ENCODE peak calls at places on chromosomes 16 and 17, in eight cellular contexts. P is K562, Y is activated T-cell treated with anti-CD3 and anti-CD28 coated beads for 1 hour, G is MCF 10A, W is cardiac fibroblast, I is GM23248, B is transverse colon, X is left cardiac atrium. E is an unnamed sample.

GRCh38 chr17:71084219-71084618 is 914.9 kb downstream of the KCNJ2 start:
- DNase-seq in P (peak; percentile 13), Y (no peak), G (peak; percentile 76), W (peak; percentile 45), I (peak; percentile 35), B (peak; percentile 46), X (peak; percentile 17), E (peak; percentile 29)

GRCh38 chr16:15703029-15703736 is 53.1 kb downstream of the NDE1 start:
- DNase-seq in P (no peak), Y (no peak), G (no peak), W (no peak), I (no peak), B (no peak), X (no peak), E (no peak)

GRCh38 chr17:74373838-74374606 is 6.7 kb downstream of the GPR142 start:
- DNase-seq in P (no peak), Y (no peak), G (no peak), W (no peak), I (no peak), B (peak; percentile 70), X (no peak), E (no peak)

GRCh38 chr16:58551496-58551895 is 36.2 kb downstream of the SETD6 start:
- DNase-seq in P (no peak), Y (no peak), G (no peak), W (peak; percentile 9), I (peak; percentile 22), B (no peak), X (peak; percentile 43), E (no peak)

GRCh38 chr17:43337684-43338428 is 60.9 kb upstream of the ARL4D start:
- DNase-seq in P (no peak), Y (no peak), G (no peak), W (no peak), I (no peak), B (no peak), X (no peak), E (no peak)

GRCh38 chr17:29977836-29978235 is 36.4 kb downstream of the EFCAB5 start:
- DNase-seq in P (no peak), Y (no peak), G (peak; percentile 57), W (peak; percentile 69), I (peak; percentile 90), B (no peak), X (no peak), E (peak; percentile 58)

GRCh38 chr16:79380990-79381389 is 219.5 kb downstream of the MAF start:
- DNase-seq in P (no peak), Y (no peak), G (no peak), W (no peak), I (no peak), B (no peak), X (no peak), E (peak; percentile 81)

GRCh38 chr17:77068915-77069314 is 71.9 kb upstream of the SEC14L1 start:
- DNase-seq in P (no peak), Y (no peak), G (no peak), W (no peak), I (peak; percentile 14), B (no peak), X (no peak), E (no peak)

GRCh38 chr17:44765965-44766364 is 7.2 kb downstream of the ADAM11 start:
- DNase-seq in P (no peak), Y (no peak), G (no peak), W (no peak), I (no peak), B (no peak), X (no peak), E (no peak)

GRCh38 chr17:45108595-45109521 is 23.5 kb downstream of the PLCD3 start:
- DNase-seq in P (no peak), Y (no peak), G (peak; percentile 29), W (no peak), I (no peak), B (peak; percentile 39), X (no peak), E (no peak)

GRCh38 chr17:16342979-16343378 is 10.3 kb downstream of the CENPV start:
- DNase-seq in P (no peak), Y (no peak), G (no peak), W (peak; percentile 75), I (peak; percentile 70), B (no peak), X (no peak), E (no peak)

GRCh38 chr16:67190448-67191399 is 788 bp upstream of the EXOC3L1 start:
- DNase-seq in P (peak; percentile 73), Y (no peak), G (no peak), W (no peak), I (no peak), B (no peak), X (no peak), E (no peak)

GRCh38 chr16:23678430-23679273 is at the start of gene PLK1:
- DNase-seq in P (peak; percentile 94), Y (peak; percentile 54), G (peak; percentile 94), W (peak; percentile 80), I (peak; percentile 97), B (peak; percentile 83), X (peak; percentile 78), E (peak; percentile 79)

GRCh38 chr16:7270006-7270405 is 62.6 kb upstream of the RBFOX1 start:
- DNase-seq in P (no peak), Y (no peak), G (no peak), W (no peak), I (no peak), B (no peak), X (no peak), E (no peak)

GRCh38 chr16:46854846-46855245 is 23.9 kb upstream of the C16orf87 start:
- DNase-seq in P (no peak), Y (no peak), G (no peak), W (no peak), I (no peak), B (no peak), X (no peak), E (no peak)

GRCh38 chr16:7057458-7057857 is 275.2 kb upstream of the RBFOX1 start:
- DNase-seq in P (no peak), Y (no peak), G (no peak), W (no peak), I (no peak), B (no peak), X (no peak), E (no peak)

GRCh38 chr17:47721725-47722124 is 11.3 kb upstream of the TBX21 start:
- DNase-seq in P (no peak), Y (no peak), G (no peak), W (no peak), I (no peak), B (no peak), X (no peak), E (no peak)

GRCh38 chr17:66983414-66984021 is 19.0 kb downstream of the CACNG4 start:
- DNase-seq in P (no peak), Y (no peak), G (peak; percentile 50), W (no peak), I (no peak), B (no peak), X (no peak), E (no peak)

GRCh38 chr17:21678451-21679081 is 13.8 kb upstream of the KCNJ18 start:
- DNase-seq in P (peak; percentile 73), Y (no peak), G (no peak), W (no peak), I (no peak), B (no peak), X (no peak), E (no peak)

GRCh38 chr16:4216631-4217030 is 25.2 kb downstream of the SRL start:
- DNase-seq in P (no peak), Y (no peak), G (no peak), W (no peak), I (no peak), B (no peak), X (no peak), E (no peak)

GRCh38 chr16:75073551-75074414 is 42.8 kb downstream of the LDHD start:
- DNase-seq in P (peak; percentile 40), Y (no peak), G (no peak), W (no peak), I (no peak), B (no peak), X (no peak), E (no peak)

GRCh38 chr17:11031787-11032186 is 193.9 kb upstream of the PIRT start:
- DNase-seq in P (peak; percentile 2), Y (no peak), G (no peak), W (no peak), I (no peak), B (no peak), X (no peak), E (no peak)

GRCh38 chr16:74743668-74744299 is 30.8 kb downstream of the FA2H start:
- DNase-seq in P (peak; percentile 91), Y (no peak), G (peak; percentile 94), W (peak; percentile 23), I (peak; percentile 50), B (peak; percentile 95), X (peak; percentile 39), E (no peak)

GRCh38 chr17:80499961-80500665 is 23.7 kb upstream of the NPTX1 start:
- DNase-seq in P (no peak), Y (no peak), G (no peak), W (no peak), I (no peak), B (no peak), X (no peak), E (no peak)

GRCh38 chr17:50721194-50722010 is 2.0 kb downstream of the LUC7L3 start:
- DNase-seq in P (peak; percentile 47), Y (no peak), G (peak; percentile 34), W (no peak), I (peak; percentile 58), B (no peak), X (no peak), E (no peak)

GRCh38 chr16:1707193-1707790 is 1.3 kb downstream of the MAPK8IP3 start:
- DNase-seq in P (peak; percentile 58), Y (no peak), G (peak; percentile 43), W (peak; percentile 42), I (peak; percentile 77), B (no peak), X (peak; percentile 17), E (no peak)

GRCh38 chr16:75621170-75621477 is 2.0 kb downstream of the ADAT1 start:
- DNase-seq in P (peak; percentile 86), Y (no peak), G (peak; percentile 46), W (peak; percentile 41), I (peak; percentile 72), B (no peak), X (no peak), E (peak; percentile 20)

GRCh38 chr16:54932737-54933254 is 2.1 kb downstream of the IRX5 start:
- DNase-seq in P (no peak), Y (no peak), G (peak; percentile 51), W (no peak), I (peak; percentile 59), B (no peak), X (no peak), E (no peak)

GRCh38 chr17:83010323-83011200 is 68.8 kb upstream of the METRNL start:
- DNase-seq in P (no peak), Y (no peak), G (no peak), W (no peak), I (peak; percentile 84), B (no peak), X (no peak), E (no peak)

GRCh38 chr16:19959736-19960135 is 75.1 kb upstream of the GPRC5B start:
- DNase-seq in P (no peak), Y (no peak), G (no peak), W (no peak), I (no peak), B (no peak), X (no peak), E (no peak)

E was measured in foreskin melanocyte.